ENCODE peak calls at places on chromosomes 6 and 20, in eight cellular contexts. One of them, this sample, is unnamed.

GRCh38 chr6:113128020-113128419 is 729.1 kb upstream of the MARCKS start:
- DNase-seq in A549: no peak
- DNase-seq in stomach: no peak
- DNase-seq in AG04450: no peak
- DNase-seq in fibroblast of villous mesenchyme: no peak
- DNase-seq in ascending aorta: no peak
- DNase-seq in CD8-positive, alpha-beta T cell: no peak
- DNase-seq in right lobe of liver: no peak
- DNase-seq in this sample: no peak

GRCh38 chr20:45450097-45450818 is 19.3 kb upstream of the WFDC2 start:
- DNase-seq in ascending aorta: no peak
- DNase-seq in fibroblast of villous mesenchyme: peak; percentile 49
- DNase-seq in A549: peak; percentile 56
- DNase-seq in AG04450: no peak
- DNase-seq in right lobe of liver: no peak
- DNase-seq in stomach: no peak
- DNase-seq in CD8-positive, alpha-beta T cell: no peak
- DNase-seq in this sample: peak; percentile 70

GRCh38 chr20:58500256-58500655 is 14.9 kb downstream of the APCDD1L start:
- DNase-seq in fibroblast of villous mesenchyme: no peak
- DNase-seq in ascending aorta: no peak
- DNase-seq in stomach: no peak
- DNase-seq in right lobe of liver: no peak
- DNase-seq in A549: no peak
- DNase-seq in CD8-positive, alpha-beta T cell: no peak
- DNase-seq in AG04450: no peak
- DNase-seq in this sample: no peak

GRCh38 chr6:53803081-53803860 is 8.5 kb downstream of the LRRC1 start:
- DNase-seq in CD8-positive, alpha-beta T cell: no peak
- DNase-seq in A549: no peak
- DNase-seq in right lobe of liver: no peak
- DNase-seq in fibroblast of villous mesenchyme: peak; percentile 61
- DNase-seq in ascending aorta: peak; percentile 68
- DNase-seq in stomach: no peak
- DNase-seq in AG04450: peak; percentile 33
- DNase-seq in this sample: peak; percentile 62

GRCh38 chr6:33620158-33620583 is 951 bp upstream of the ITPR3 start:
- DNase-seq in stomach: peak; percentile 74
- DNase-seq in A549: no peak
- DNase-seq in ascending aorta: no peak
- DNase-seq in AG04450: no peak
- DNase-seq in right lobe of liver: no peak
- DNase-seq in CD8-positive, alpha-beta T cell: no peak
- DNase-seq in fibroblast of villous mesenchyme: peak; percentile 66
- DNase-seq in this sample: no peak

GRCh38 chr20:42155586-42155985 is 537.4 kb upstream of the CHD6 start:
- DNase-seq in CD8-positive, alpha-beta T cell: no peak
- DNase-seq in ascending aorta: no peak
- DNase-seq in A549: no peak
- DNase-seq in fibroblast of villous mesenchyme: no peak
- DNase-seq in right lobe of liver: no peak
- DNase-seq in stomach: no peak
- DNase-seq in AG04450: no peak
- DNase-seq in this sample: no peak

GRCh38 chr6:5693588-5693987 is 313.1 kb downstream of the NRN1 start:
- DNase-seq in ascending aorta: peak; percentile 61
- DNase-seq in A549: no peak
- DNase-seq in stomach: no peak
- DNase-seq in CD8-positive, alpha-beta T cell: no peak
- DNase-seq in AG04450: no peak
- DNase-seq in fibroblast of villous mesenchyme: no peak
- DNase-seq in right lobe of liver: no peak
- DNase-seq in this sample: no peak

GRCh38 chr20:58461899-58462298 is 53.3 kb downstream of the APCDD1L start:
- DNase-seq in AG04450: no peak
- DNase-seq in ascending aorta: no peak
- DNase-seq in stomach: no peak
- DNase-seq in fibroblast of villous mesenchyme: no peak
- DNase-seq in A549: no peak
- DNase-seq in CD8-positive, alpha-beta T cell: no peak
- DNase-seq in right lobe of liver: no peak
- DNase-seq in this sample: no peak

GRCh38 chr6:7389162-7389450 is 436 bp downstream of the CAGE1 start:
- DNase-seq in fibroblast of villous mesenchyme: peak; percentile 64
- DNase-seq in A549: no peak
- DNase-seq in right lobe of liver: no peak
- DNase-seq in ascending aorta: no peak
- DNase-seq in stomach: peak; percentile 79
- DNase-seq in AG04450: peak; percentile 8
- DNase-seq in CD8-positive, alpha-beta T cell: no peak
- DNase-seq in this sample: peak; percentile 76

GRCh38 chr6:89050155-89050554 is 30.4 kb upstream of the PNRC1 start:
- DNase-seq in stomach: no peak
- DNase-seq in CD8-positive, alpha-beta T cell: no peak
- DNase-seq in ascending aorta: peak; percentile 71
- DNase-seq in AG04450: no peak
- DNase-seq in fibroblast of villous mesenchyme: peak; percentile 91
- DNase-seq in right lobe of liver: no peak
- DNase-seq in A549: peak; percentile 30
- DNase-seq in this sample: peak; percentile 75

GRCh38 chr6:42185597-42185996 is 9.2 kb downstream of the GUCA1B start:
- DNase-seq in right lobe of liver: no peak
- DNase-seq in A549: no peak
- DNase-seq in stomach: no peak
- DNase-seq in fibroblast of villous mesenchyme: no peak
- DNase-seq in CD8-positive, alpha-beta T cell: no peak
- DNase-seq in AG04450: no peak
- DNase-seq in ascending aorta: no peak
- DNase-seq in this sample: no peak

GRCh38 chr6:14709066-14709670 is 536.7 kb upstream of the JARID2 start:
- DNase-seq in stomach: no peak
- DNase-seq in AG04450: no peak
- DNase-seq in A549: no peak
- DNase-seq in right lobe of liver: no peak
- DNase-seq in CD8-positive, alpha-beta T cell: no peak
- DNase-seq in fibroblast of villous mesenchyme: no peak
- DNase-seq in ascending aorta: no peak
- DNase-seq in this sample: no peak

GRCh38 chr20:17992847-17993508 is 24.2 kb downstream of the MGME1 start:
- DNase-seq in AG04450: no peak
- DNase-seq in CD8-positive, alpha-beta T cell: no peak
- DNase-seq in ascending aorta: no peak
- DNase-seq in right lobe of liver: no peak
- DNase-seq in A549: no peak
- DNase-seq in fibroblast of villous mesenchyme: no peak
- DNase-seq in stomach: no peak
- DNase-seq in this sample: peak; percentile 48

GRCh38 chr6:17629824-17630510 is 29.9 kb downstream of the FAM8A1 start:
- DNase-seq in fibroblast of villous mesenchyme: no peak
- DNase-seq in CD8-positive, alpha-beta T cell: no peak
- DNase-seq in stomach: no peak
- DNase-seq in right lobe of liver: no peak
- DNase-seq in AG04450: no peak
- DNase-seq in ascending aorta: no peak
- DNase-seq in A549: no peak
- DNase-seq in this sample: no peak

GRCh38 chr6:36740818-36741179 is 43.2 kb downstream of the RAB44 start:
- DNase-seq in CD8-positive, alpha-beta T cell: no peak
- DNase-seq in AG04450: no peak
- DNase-seq in A549: no peak
- DNase-seq in stomach: no peak
- DNase-seq in fibroblast of villous mesenchyme: no peak
- DNase-seq in right lobe of liver: no peak
- DNase-seq in ascending aorta: no peak
- DNase-seq in this sample: no peak

GRCh38 chr6:2403546-2403945 is 158.1 kb upstream of the GMDS start:
- DNase-seq in A549: peak; percentile 5
- DNase-seq in fibroblast of villous mesenchyme: no peak
- DNase-seq in AG04450: no peak
- DNase-seq in ascending aorta: no peak
- DNase-seq in right lobe of liver: no peak
- DNase-seq in CD8-positive, alpha-beta T cell: no peak
- DNase-seq in stomach: peak; percentile 59
- DNase-seq in this sample: no peak

GRCh38 chr6:85643530-85644373 is 1.1 kb upstream of the SYNCRIP start:
- DNase-seq in ascending aorta: peak; percentile 95
- DNase-seq in right lobe of liver: peak; percentile 94
- DNase-seq in CD8-positive, alpha-beta T cell: peak; percentile 44
- DNase-seq in fibroblast of villous mesenchyme: peak; percentile 98
- DNase-seq in stomach: peak; percentile 84
- DNase-seq in AG04450: peak; percentile 87
- DNase-seq in A549: peak; percentile 88
- DNase-seq in this sample: peak; percentile 98

GRCh38 chr20:2332711-2333110 is 36.9 kb downstream of the TGM3 start:
- DNase-seq in ascending aorta: no peak
- DNase-seq in right lobe of liver: no peak
- DNase-seq in fibroblast of villous mesenchyme: no peak
- DNase-seq in CD8-positive, alpha-beta T cell: no peak
- DNase-seq in stomach: no peak
- DNase-seq in A549: no peak
- DNase-seq in AG04450: no peak
- DNase-seq in this sample: no peak

GRCh38 chr6:111972714-111973678 is 80.9 kb upstream of the CCN6 start:
- DNase-seq in stomach: no peak
- DNase-seq in A549: peak; percentile 19
- DNase-seq in CD8-positive, alpha-beta T cell: peak; percentile 47
- DNase-seq in right lobe of liver: no peak
- DNase-seq in AG04450: peak; percentile 85
- DNase-seq in ascending aorta: peak; percentile 83
- DNase-seq in fibroblast of villous mesenchyme: peak; percentile 97
- DNase-seq in this sample: peak; percentile 95

GRCh38 chr6:46491201-46491788 is at the start of gene RCAN2:
- DNase-seq in AG04450: no peak
- DNase-seq in stomach: peak; percentile 59
- DNase-seq in A549: peak; percentile 17
- DNase-seq in right lobe of liver: peak; percentile 71
- DNase-seq in fibroblast of villous mesenchyme: peak; percentile 23
- DNase-seq in ascending aorta: peak; percentile 91
- DNase-seq in CD8-positive, alpha-beta T cell: no peak
- DNase-seq in this sample: peak; percentile 7

GRCh38 chr6:46486186-46486585 is 5.1 kb downstream of the RCAN2 start:
- DNase-seq in right lobe of liver: no peak
- DNase-seq in CD8-positive, alpha-beta T cell: no peak
- DNase-seq in ascending aorta: no peak
- DNase-seq in AG04450: no peak
- DNase-seq in fibroblast of villous mesenchyme: no peak
- DNase-seq in A549: no peak
- DNase-seq in stomach: no peak
- DNase-seq in this sample: no peak

GRCh38 chr6:46491789-46492547 is 719 bp upstream of the RCAN2 start:
- DNase-seq in CD8-positive, alpha-beta T cell: no peak
- DNase-seq in fibroblast of villous mesenchyme: no peak
- DNase-seq in stomach: peak; percentile 50
- DNase-seq in AG04450: no peak
- DNase-seq in A549: peak; percentile 14
- DNase-seq in ascending aorta: peak; percentile 83
- DNase-seq in right lobe of liver: peak; percentile 75
- DNase-seq in this sample: no peak

GRCh38 chr6:46490425-46491200 is 636 bp downstream of the RCAN2 start:
- DNase-seq in ascending aorta: peak; percentile 78
- DNase-seq in A549: no peak
- DNase-seq in stomach: peak; percentile 27
- DNase-seq in AG04450: no peak
- DNase-seq in CD8-positive, alpha-beta T cell: no peak
- DNase-seq in fibroblast of villous mesenchyme: no peak
- DNase-seq in right lobe of liver: peak; percentile 67
- DNase-seq in this sample: peak; percentile 3
- TF ChIP-seq CTCF in ascending aorta: peak; percentile 35
- TF ChIP-seq CTCF in A549: no peak
- TF ChIP-seq CTCF in stomach: no peak
- TF ChIP-seq CTCF in AG04450: no peak
- TF ChIP-seq CTCF in CD8-positive, alpha-beta T cell: no peak
- TF ChIP-seq CTCF in fibroblast of villous mesenchyme: peak; percentile 34
- TF ChIP-seq CTCF in right lobe of liver: no peak
- TF ChIP-seq CTCF in this sample: no peak

GRCh38 chr20:44170796-44171410 is 16.1 kb downstream of the JPH2 start:
- DNase-seq in AG04450: no peak
- DNase-seq in A549: no peak
- DNase-seq in fibroblast of villous mesenchyme: peak; percentile 47
- DNase-seq in CD8-positive, alpha-beta T cell: no peak
- DNase-seq in stomach: no peak
- DNase-seq in ascending aorta: no peak
- DNase-seq in right lobe of liver: no peak
- DNase-seq in this sample: peak; percentile 59
- H3K4me3 ChIP-seq in AG04450: no peak overlapping the region
- H3K4me3 ChIP-seq in A549: no peak overlapping the region
- H3K4me3 ChIP-seq in fibroblast of villous mesenchyme: no peak overlapping the region
- H3K4me3 ChIP-seq in CD8-positive, alpha-beta T cell: no peak overlapping the region
- H3K4me3 ChIP-seq in stomach: no peak overlapping the region
- H3K4me3 ChIP-seq in ascending aorta: no peak overlapping the region
- H3K4me3 ChIP-seq in right lobe of liver: no peak overlapping the region
- H3K4me3 ChIP-seq in this sample: no peak overlapping the region

DNA sequence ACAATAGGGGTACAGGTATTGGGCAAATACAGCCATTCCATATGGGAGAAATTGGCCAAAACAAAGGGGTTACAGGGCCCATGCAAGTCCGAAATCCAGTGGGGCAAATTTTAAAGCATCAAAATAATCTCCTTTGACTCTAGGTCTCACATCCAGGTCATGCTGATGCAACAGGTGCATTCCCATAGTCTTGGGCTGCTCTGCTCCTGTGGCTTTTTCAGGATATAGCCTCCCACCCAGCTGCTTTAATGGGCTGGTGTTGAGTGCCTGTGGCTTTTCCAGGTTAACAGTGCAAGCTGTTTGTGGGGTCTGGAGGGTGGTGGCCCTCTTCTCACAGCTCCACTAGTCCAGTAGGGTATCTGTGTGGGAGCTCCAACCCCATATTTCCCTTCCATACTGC is 607.1 kb downstream of the MEI4 start:
- DNase-seq in AG04450: no peak
- DNase-seq in stomach: no peak
- DNase-seq in ascending aorta: no peak
- DNase-seq in fibroblast of villous mesenchyme: no peak
- DNase-seq in A549: no peak
- DNase-seq in CD8-positive, alpha-beta T cell: no peak
- DNase-seq in right lobe of liver: no peak
- DNase-seq in this sample: no peak
- TF ChIP-seq CTCF in AG04450: no peak
- TF ChIP-seq CTCF in stomach: no peak
- TF ChIP-seq CTCF in ascending aorta: no peak
- TF ChIP-seq CTCF in fibroblast of villous mesenchyme: no peak
- TF ChIP-seq CTCF in A549: no peak
- TF ChIP-seq CTCF in CD8-positive, alpha-beta T cell: no peak
- TF ChIP-seq CTCF in right lobe of liver: no peak
- TF ChIP-seq CTCF in this sample: no peak

GRCh38 chr6:26200918-26201721 is 113.9 kb downstream of the HFE start:
- DNase-seq in A549: no peak
- DNase-seq in stomach: no peak
- DNase-seq in CD8-positive, alpha-beta T cell: no peak
- DNase-seq in right lobe of liver: no peak
- DNase-seq in ascending aorta: no peak
- DNase-seq in fibroblast of villous mesenchyme: no peak
- DNase-seq in AG04450: no peak
- DNase-seq in this sample: no peak
- H3K4me3 ChIP-seq in A549: no peak overlapping the region
- H3K4me3 ChIP-seq in stomach: no peak overlapping the region
- H3K4me3 ChIP-seq in CD8-positive, alpha-beta T cell: no peak overlapping the region
- H3K4me3 ChIP-seq in right lobe of liver: no peak overlapping the region
- H3K4me3 ChIP-seq in ascending aorta: no peak overlapping the region
- H3K4me3 ChIP-seq in fibroblast of villous mesenchyme: no peak overlapping the region
- H3K4me3 ChIP-seq in AG04450: no peak overlapping the region
- H3K4me3 ChIP-seq in this sample: no peak overlapping the region

This sample was measured in cardiac fibroblast.